ENCODE peak calls at places on chromosomes 12 and 14, in five cellular contexts. P, G, W, E and L are unnamed samples.

GRCh38 chr12:129719426-129719825 is 184.4 kb downstream of the TMEM132D start:
- DNase-seq in P (no peak), G (no peak), W (peak), E (no peak), L (no peak)

GRCh38 chr14:104141621-104142091 is 3.3 kb downstream of the KIF26A start:
- DNase-seq in P (no peak), G (no peak), W (no peak), E (no peak), L (peak)

GRCh38 chr12:116188581-116188980 is 88.9 kb downstream of the MED13L start:
- DNase-seq in P (no peak), G (no peak), W (no peak), E (no peak), L (no peak)

GRCh38 chr12:123398177-123398916 is 14.4 kb downstream of the KMT5A start:
- DNase-seq in P (no peak), G (no peak), W (no peak), E (no peak), L (no peak)

GRCh38 chr12:119096429-119097202 is 82.1 kb upstream of the HSPB8 start:
- DNase-seq in P (peak), G (peak), W (peak), E (no peak), L (peak)

GRCh38 chr12:100955139-100955538 is 160.6 kb downstream of the ANO4 start:
- DNase-seq in P (no peak), G (no peak), W (peak), E (peak), L (peak)

GRCh38 chr12:1324900-1325299 is 269.5 kb downstream of the FBXL14 start:
- DNase-seq in P (no peak), G (no peak), W (no peak), E (no peak), L (no peak)

GRCh38 chr12:59637657-59638150 is 41.9 kb downstream of the SLC16A7 start:
- DNase-seq in P (no peak), G (no peak), W (peak), E (no peak), L (no peak)

GRCh38 chr14:54447231-54447692 is 6.1 kb upstream of the CNIH1 start:
- DNase-seq in P (no peak), G (no peak), W (no peak), E (peak), L (no peak)

GRCh38 chr12:79546461-79547043 is 144.2 kb downstream of the PAWR start:
- DNase-seq in P (no peak), G (no peak), W (peak), E (no peak), L (no peak)

GRCh38 chr14:102738373-102739189 is 38.7 kb upstream of the TRAF3 start:
- DNase-seq in P (no peak), G (peak), W (no peak), E (no peak), L (peak)

GRCh38 chr12:102023343-102023930 is 38.4 kb downstream of the WASHC3 start:
- DNase-seq in P (no peak), G (no peak), W (peak), E (peak), L (no peak)

GRCh38 chr12:47816646-47817271 is 2.9 kb downstream of the HDAC7 start:
- DNase-seq in P (no peak), G (no peak), W (peak), E (no peak), L (no peak)

GRCh38 chr12:6314776-6315175 is 4.3 kb downstream of the PLEKHG6 start:
- DNase-seq in P (no peak), G (no peak), W (no peak), E (no peak), L (no peak)

GRCh38 chr12:50276912-50277671 is 6.2 kb downstream of the LIMA1 start:
- DNase-seq in P (no peak), G (no peak), W (no peak), E (no peak), L (no peak)

GRCh38 chr12:9762369-9762768 is 1.7 kb upstream of the CD69 start:
- DNase-seq in P (no peak), G (no peak), W (no peak), E (no peak), L (no peak)

GRCh38 chr14:67514650-67515385 is 18.3 kb upstream of the PLEKHH1 start:
- DNase-seq in P (no peak), G (peak), W (no peak), E (peak), L (peak)

GRCh38 chr12:102513272-102513671 is 32.9 kb upstream of the IGF1 start:
- DNase-seq in P (no peak), G (no peak), W (no peak), E (no peak), L (no peak)

GRCh38 chr12:62604373-62604772 is 137.7 kb downstream of the MON2 start:
- DNase-seq in P (no peak), G (no peak), W (no peak), E (no peak), L (no peak)

GRCh38 chr12:98471085-98471484 is 44.3 kb upstream of the TMPO start:
- DNase-seq in P (no peak), G (no peak), W (no peak), E (no peak), L (no peak)

GRCh38 chr14:92524603-92525185 is 11.1 kb downstream of the RIN3 start:
- DNase-seq in P (no peak), G (no peak), W (no peak), E (no peak), L (no peak)

GRCh38 chr12:46388427-46388992 is 15.9 kb upstream of the SLC38A2 start:
- DNase-seq in P (no peak), G (no peak), W (no peak), E (no peak), L (no peak)

GRCh38 chr14:105168979-105169507 is 467 bp upstream of the JAG2 start:
- DNase-seq in P (peak), G (peak), W (peak), E (peak), L (peak)

GRCh38 chr12:119115296-119115905 is 63.3 kb upstream of the HSPB8 start:
- DNase-seq in P (peak), G (peak), W (peak), E (peak), L (peak)

GRCh38 chr12:389138-390096 is at the start of gene KDM5A:
- DNase-seq in P (peak), G (peak), W (peak), E (peak), L (peak)

GRCh38 chr12:5246196-5246595 is 185.7 kb upstream of the NTF3 start:
- DNase-seq in P (no peak), G (no peak), W (peak), E (no peak), L (peak)

GRCh38 chr12:110670161-110670701 is 18.7 kb downstream of the HVCN1 start:
- DNase-seq in P (no peak), G (no peak), W (no peak), E (no peak), L (no peak)

GRCh38 chr12:98983647-98984046 is 338.6 kb downstream of the APAF1 start:
- DNase-seq in P (no peak), G (no peak), W (no peak), E (no peak), L (no peak)

GRCh38 chr14:96265387-96265786 is 9.4 kb downstream of the BDKRB1 start:
- DNase-seq in P (no peak), G (no peak), W (no peak), E (no peak), L (no peak)

GRCh38 chr14:52825085-52825484 is 33.7 kb upstream of the GNPNAT1 start:
- DNase-seq in P (no peak), G (no peak), W (no peak), E (no peak), L (no peak)

GRCh38 chr12:71840226-71840847 is 778 bp downstream of the TBC1D15 start:
- DNase-seq in P (no peak), G (no peak), W (peak), E (peak), L (no peak)

GRCh38 chr12:130562711-130563110 is 153.4 kb downstream of the RIMBP2 start:
- DNase-seq in P (no peak), G (no peak), W (no peak), E (no peak), L (no peak)

GRCh38 chr14:36773136-36773540 is 111.5 kb downstream of the PAX9 start:
- DNase-seq in P (no peak), G (no peak), W (peak), E (peak), L (no peak)

GRCh38 chr12:41777064-41777790 is 367.4 kb downstream of the GXYLT1 start:
- DNase-seq in P (no peak), G (no peak), W (no peak), E (no peak), L (no peak)
- H2BK120ac ChIP-seq in P (no peak), G (no peak), W (no peak), E (no peak), L (no peak)

DNA sequence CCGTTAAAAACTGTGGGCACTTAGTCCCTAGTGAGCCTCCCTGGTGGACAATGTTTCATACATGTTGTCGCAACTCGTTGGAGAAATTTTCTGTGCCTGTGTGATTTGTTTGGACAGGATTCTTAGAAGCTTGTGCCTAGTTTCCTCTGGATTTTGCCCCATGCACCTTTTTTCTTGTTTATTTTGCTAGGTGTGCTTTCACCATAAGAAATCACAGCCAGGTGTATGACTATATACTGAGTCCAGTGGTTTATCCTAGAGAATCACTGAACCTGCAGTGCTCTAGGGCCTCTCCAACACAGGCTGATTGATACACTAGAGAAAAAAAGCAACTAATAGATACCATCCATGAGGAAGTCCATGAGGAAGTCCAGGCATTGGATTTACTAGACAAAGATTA is 33.1 kb upstream of the OASL start:
- DNase-seq in P (no peak), G (no peak), W (no peak), E (no peak), L (no peak)
- H2BK120ac ChIP-seq in P (no peak), G (no peak), W (no peak), E (no peak), L (no peak)

GRCh38 chr12:92539966-92540791 is 162.6 kb upstream of the PLEKHG7 start:
- DNase-seq in P (no peak), G (peak), W (peak), E (no peak), L (peak)
- H2BK120ac ChIP-seq in P (no peak), G (no peak), W (no peak), E (no peak), L (no peak)

DNA sequence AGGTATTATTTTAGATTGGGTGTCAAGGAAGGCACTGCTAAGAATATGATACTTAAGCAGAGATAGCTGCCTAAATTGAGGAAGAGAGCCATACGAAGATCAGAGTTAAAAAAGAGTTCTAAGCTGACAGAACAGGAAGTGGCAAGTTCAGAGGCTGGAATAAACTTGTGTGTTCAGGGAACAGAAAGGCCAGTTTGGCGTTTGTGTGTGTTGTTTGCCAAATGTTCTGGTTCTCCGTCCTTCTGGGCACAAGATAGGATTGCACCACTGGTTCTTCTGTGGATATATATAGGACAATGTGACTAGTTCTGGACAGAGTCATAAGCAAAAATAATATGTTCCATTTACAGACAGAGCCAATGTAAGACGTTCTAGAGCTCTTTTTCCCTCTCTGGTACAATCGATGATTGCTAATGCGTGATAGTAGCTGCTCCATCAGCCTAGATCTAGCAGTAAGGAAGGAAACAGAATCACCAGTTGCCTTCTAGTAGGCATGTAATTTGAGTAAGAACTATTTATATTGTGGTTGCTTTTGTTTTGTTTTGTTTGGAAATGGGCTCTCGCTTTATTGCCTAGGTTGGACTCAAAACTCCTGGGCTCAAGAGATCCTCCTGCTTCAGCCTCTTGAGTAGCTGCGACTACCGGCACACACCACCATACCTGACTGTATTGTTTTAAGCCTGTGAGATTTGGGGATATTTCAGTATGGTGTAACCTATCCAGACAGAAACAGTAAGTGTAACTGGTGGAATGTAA is 7.4 kb downstream of the BBS10 start:
- DNase-seq in P (no peak), G (no peak), W (no peak), E (peak), L (no peak)
- H2BK120ac ChIP-seq in P (no peak), G (no peak), W (no peak), E (no peak), L (no peak)

GRCh38 chr14:69611264-69612013 is at the start of gene SUSD6:
- DNase-seq in P (peak), G (peak), W (peak), E (peak), L (peak)

GRCh38 chr14:69613312-69614073 is 2.1 kb downstream of the SUSD6 start:
- DNase-seq in P (no peak), G (no peak), W (no peak), E (no peak), L (no peak)

GRCh38 chr14:69612014-69612758 is 790 bp downstream of the SUSD6 start:
- DNase-seq in P (peak), G (no peak), W (peak), E (peak), L (no peak)

GRCh38 chr14:69614592-69614991 is 3.2 kb downstream of the SUSD6 start:
- DNase-seq in P (no peak), G (no peak), W (no peak), E (no peak), L (no peak)

DNA sequence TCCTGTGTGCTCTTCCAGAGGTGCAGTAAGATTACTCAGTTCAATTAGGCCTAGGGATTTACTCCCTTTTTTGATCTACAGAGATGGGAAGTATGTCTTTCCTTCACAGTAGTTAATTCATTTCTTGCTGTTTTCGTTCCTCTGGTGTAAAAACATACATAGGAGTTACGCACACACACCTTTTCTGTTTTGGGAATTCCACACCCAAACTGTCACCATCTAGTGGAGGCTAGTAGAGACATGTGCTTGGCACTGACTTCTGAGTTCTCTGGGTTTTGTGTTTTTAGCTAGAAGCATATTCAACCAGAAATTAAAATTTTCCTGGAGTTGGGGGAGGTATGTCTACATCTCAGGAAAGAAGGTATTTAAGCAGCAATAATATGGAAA is 1.4 kb downstream of the SUSD6 start:
- DNase-seq in P (no peak), G (no peak), W (no peak), E (no peak), L (no peak)
- H2BK120ac ChIP-seq in P (no peak), G (no peak), W (no peak), E (no peak), L (no peak)

DNA sequence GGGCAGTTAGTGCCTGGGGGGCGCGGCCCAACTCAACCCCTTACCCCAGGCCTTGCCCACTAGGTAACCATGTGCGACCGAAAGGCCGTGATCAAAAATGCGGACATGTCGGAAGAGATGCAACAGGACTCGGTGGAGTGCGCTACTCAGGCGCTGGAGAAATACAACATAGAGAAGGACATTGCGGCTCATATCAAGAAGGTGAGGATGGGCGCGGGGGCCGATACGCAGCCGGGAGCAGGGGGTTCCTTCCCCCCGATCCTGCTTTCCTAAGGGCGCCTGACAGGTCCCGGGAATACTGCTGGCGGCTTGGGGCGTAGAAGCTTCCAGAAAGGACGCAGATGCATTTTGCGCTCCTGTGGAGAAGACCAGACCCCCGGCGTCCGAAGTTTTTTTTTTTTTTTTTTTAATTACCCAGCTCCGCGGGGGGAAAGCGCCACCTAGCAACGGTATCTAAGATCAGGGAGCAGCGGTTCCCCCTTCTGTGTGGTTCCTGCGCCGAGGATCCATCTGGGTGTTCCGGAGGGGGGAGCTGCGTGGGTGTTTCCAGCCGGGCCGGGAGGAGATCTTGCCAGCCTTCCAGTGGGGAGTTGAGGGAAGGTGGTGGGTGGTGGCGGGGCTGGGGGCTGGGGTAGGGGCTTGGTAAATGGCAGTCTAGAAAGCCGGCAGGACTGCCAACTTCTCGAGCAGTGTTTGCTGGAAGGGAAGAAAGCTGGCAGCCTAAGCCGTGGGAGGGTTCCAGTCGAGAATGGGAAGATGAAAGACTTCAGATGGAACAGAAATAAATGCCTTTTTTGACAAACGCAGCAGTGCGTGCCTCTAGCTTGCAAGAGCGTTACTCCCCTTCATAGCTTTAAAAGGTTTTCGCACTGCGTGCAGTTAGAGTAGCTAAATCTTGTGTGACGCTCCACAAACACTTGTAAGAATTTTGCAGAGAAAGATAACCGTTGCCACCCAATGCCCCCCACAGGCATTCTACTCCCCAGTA is 734 bp downstream of the DYNLL1 start:
- DNase-seq in P (peak), G (peak), W (peak), E (peak), L (peak)
- H2BK120ac ChIP-seq in P (no peak), G (no peak), W (peak), E (no peak), L (no peak)

GRCh38 chr14:59347511-59347900 is 117.7 kb downstream of the GPR135 start:
- DNase-seq in P (no peak), G (no peak), W (no peak), E (no peak), L (no peak)
- H2BK120ac ChIP-seq in P (no peak), G (no peak), W (no peak), E (no peak), L (no peak)

GRCh38 chr12:92606956-92607355 is 95.8 kb upstream of the PLEKHG7 start:
- DNase-seq in P (no peak), G (no peak), W (no peak), E (no peak), L (no peak)

GRCh38 chr12:92605621-92606170 is 97.1 kb upstream of the PLEKHG7 start:
- DNase-seq in P (no peak), G (no peak), W (no peak), E (no peak), L (no peak)

GRCh38 chr12:92612611-92613010 is 90.2 kb upstream of the PLEKHG7 start:
- DNase-seq in P (no peak), G (no peak), W (no peak), E (no peak), L (no peak)

GRCh38 chr12:92604786-92605185 is 98.0 kb upstream of the PLEKHG7 start:
- DNase-seq in P (no peak), G (no peak), W (no peak), E (no peak), L (no peak)

GRCh38 chr12:92608418-92609091 is 94.2 kb upstream of the PLEKHG7 start:
- DNase-seq in P (peak), G (no peak), W (peak), E (peak), L (no peak)
- H2BK120ac ChIP-seq in P (no peak), G (no peak), W (no peak), E (no peak), L (no peak)

DNA sequence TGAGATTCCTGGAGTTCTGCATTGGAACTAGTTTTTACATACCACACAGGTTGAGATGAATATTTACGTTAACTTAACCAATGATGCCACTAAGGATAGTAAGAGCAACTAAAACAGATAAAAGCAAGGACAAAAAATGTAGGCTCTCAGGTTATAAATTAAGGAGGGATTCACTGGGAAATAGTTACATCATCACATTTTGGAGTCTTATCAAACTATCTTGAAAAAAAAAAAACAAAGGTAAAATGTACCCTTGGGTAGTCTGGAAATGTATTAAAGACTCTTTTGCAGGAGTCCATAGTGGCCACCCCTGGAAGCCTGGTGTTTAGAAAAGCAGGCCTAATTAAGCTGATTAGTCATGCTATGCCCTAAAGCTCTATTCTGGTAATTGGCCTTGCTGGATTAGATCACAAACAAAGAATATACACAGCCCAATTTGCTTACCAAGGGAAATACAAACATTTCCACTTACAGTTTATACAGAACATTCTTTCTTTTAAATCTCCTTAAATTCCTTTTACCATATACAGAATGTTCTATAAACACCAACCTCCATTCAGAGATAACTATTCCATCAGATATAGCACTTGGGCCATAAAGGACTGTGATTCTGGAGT is 39.3 kb downstream of the SLC25A47 start:
- DNase-seq in P (no peak), G (no peak), W (no peak), E (peak), L (no peak)
- H2BK120ac ChIP-seq in P (no peak), G (no peak), W (no peak), E (no peak), L (no peak)